ENCODE peak calls at places on chromosomes 11 and 22, in four cellular contexts. O is colonic mucosa, G is foreskin fibroblast, U is GM23248. Z is an unnamed sample.

GRCh38 chr22:30219049-30219448 is 27.5 kb downstream of the LIF start:
- DNase-seq in G (no peak), U (no peak), O (no peak), Z (no peak)

GRCh38 chr11:101553891-101554292 is 29.9 kb downstream of the TRPC6 start:
- DNase-seq in G (peak), U (no peak), O (no peak), Z (no peak)

GRCh38 chr11:63745304-63746170 is 23.0 kb downstream of the ZFTA start:
- DNase-seq in O (no peak), U (peak), G (no peak), Z (no peak)

GRCh38 chr11:129862123-129862522 is 33.3 kb downstream of the NFRKB start:
- DNase-seq in U (no peak), G (no peak), O (no peak), Z (no peak)

GRCh38 chr22:44752285-44753188 is at the start of gene ARHGAP8:
- DNase-seq in U (no peak), O (peak), G (no peak), Z (no peak)

GRCh38 chr11:9851366-9851765 is 187.5 kb downstream of the SWAP70 start:
- DNase-seq in U (peak), O (no peak), G (no peak), Z (no peak)

GRCh38 chr11:2213384-2213842 is 41.8 kb upstream of the TH start:
- DNase-seq in U (no peak), G (no peak), O (peak), Z (no peak)

GRCh38 chr11:107197932-107198331 is 179.7 kb upstream of the GUCY1A2 start:
- DNase-seq in U (no peak), O (no peak), G (no peak), Z (no peak)

GRCh38 chr11:123450593-123450992 is 20.5 kb downstream of the GRAMD1B start:
- DNase-seq in O (no peak), G (no peak), U (peak), Z (peak)

GRCh38 chr11:71334191-71334590 is 81.8 kb upstream of the SHANK2 start:
- DNase-seq in U (no peak), O (no peak), G (no peak), Z (no peak)

GRCh38 chr22:49328076-49328475 is 499.6 kb downstream of the BRD1 start:
- DNase-seq in U (no peak), G (no peak), O (no peak), Z (no peak)

GRCh38 chr11:65152157-65152556 is 17.8 kb upstream of the SYVN1 start:
- DNase-seq in G (no peak), U (no peak), O (no peak), Z (no peak)

GRCh38 chr11:121892131-121892681 is 223.8 kb downstream of the BLID start:
- DNase-seq in O (no peak), U (peak), G (peak), Z (peak)

GRCh38 chr22:50544078-50544745 is 1.5 kb upstream of the KLHDC7B start:
- DNase-seq in G (peak), O (peak), U (peak), Z (peak)

GRCh38 chr22:38505595-38506117 is 455 bp downstream of the DDX17 start:
- DNase-seq in O (peak), G (peak), U (peak), Z (peak)

GRCh38 chr11:126491092-126491491 is 135.6 kb downstream of the ST3GAL4 start:
- DNase-seq in O (no peak), U (no peak), G (no peak), Z (no peak)

GRCh38 chr11:12889243-12889642 is 119.9 kb upstream of the RASSF10 start:
- DNase-seq in O (no peak), U (peak), G (peak), Z (peak)

GRCh38 chr11:4181780-4182721 is 87.5 kb downstream of the RRM1 start:
- DNase-seq in G (peak), U (peak), O (peak), Z (peak)

GRCh38 chr11:1761110-1761856 is 2.4 kb downstream of the CTSD start:
- DNase-seq in G (no peak), U (no peak), O (no peak), Z (no peak)

GRCh38 chr22:36026741-36027140 is 1.9 kb downstream of the RBFOX2 start:
- DNase-seq in G (no peak), U (peak), O (no peak), Z (no peak)

GRCh38 chr11:27525824-27526516 is 19.4 kb upstream of the LIN7C start:
- DNase-seq in O (no peak), G (no peak), U (no peak), Z (peak)

GRCh38 chr11:91396243-91397133 is 828.1 kb upstream of the FAT3 start:
- DNase-seq in G (no peak), U (no peak), O (no peak), Z (no peak)

GRCh38 chr11:129895126-129896041 is at the start of gene NFRKB:
- DNase-seq in U (peak), O (peak), G (peak), Z (peak)

GRCh38 chr11:132220464-132220863 is 850.0 kb downstream of the NTM start:
- DNase-seq in O (no peak), G (peak), U (peak), Z (no peak)

GRCh38 chr22:27842994-27843431 is 41.5 kb upstream of the MN1 start:
- DNase-seq in O (no peak), U (peak), G (peak), Z (no peak)

GRCh38 chr11:119347940-119348339 is 1.4 kb upstream of the MFRP start:
- DNase-seq in O (no peak), U (peak), G (no peak), Z (no peak)

GRCh38 chr11:128517457-128518230 is 69.7 kb downstream of the ETS1 start:
- DNase-seq in O (no peak), U (peak), G (no peak), Z (no peak)

GRCh38 chr22:27669798-27670599 is 131.6 kb downstream of the MN1 start:
- DNase-seq in U (peak), G (no peak), O (no peak), Z (no peak)

GRCh38 chr11:32890843-32891656 is 1.6 kb upstream of the QSER1 start:
- DNase-seq in U (no peak), O (peak), G (no peak), Z (no peak)

GRCh38 chr11:84922836-84923235 is 704.3 kb downstream of the DLG2 start:
- DNase-seq in O (peak), U (peak), G (no peak), Z (no peak)

GRCh38 chr11:112355726-112356125 is 95.1 kb upstream of the PLET1 start:
- DNase-seq in G (no peak), O (peak), U (peak), Z (no peak)

GRCh38 chr11:134052395-134052987 is 16.4 kb upstream of the JAM3 start:
- DNase-seq in G (no peak), U (peak), O (no peak), Z (no peak)

GRCh38 chr11:93513763-93514162 is 29.4 kb downstream of the SMCO4 start:
- DNase-seq in O (no peak), U (no peak), G (no peak), Z (no peak)
- H3K4me3 ChIP-seq in O (no peak), U (no peak), G (no peak), Z (no peak)

GRCh38 chr22:24183321-24184031 is 2.2 kb downstream of the SUSD2 start:
- DNase-seq in G (no peak), O (no peak), U (no peak), Z (no peak)
- H3K4me3 ChIP-seq in G (no peak), O (no peak), U (no peak), Z (no peak)

DNA sequence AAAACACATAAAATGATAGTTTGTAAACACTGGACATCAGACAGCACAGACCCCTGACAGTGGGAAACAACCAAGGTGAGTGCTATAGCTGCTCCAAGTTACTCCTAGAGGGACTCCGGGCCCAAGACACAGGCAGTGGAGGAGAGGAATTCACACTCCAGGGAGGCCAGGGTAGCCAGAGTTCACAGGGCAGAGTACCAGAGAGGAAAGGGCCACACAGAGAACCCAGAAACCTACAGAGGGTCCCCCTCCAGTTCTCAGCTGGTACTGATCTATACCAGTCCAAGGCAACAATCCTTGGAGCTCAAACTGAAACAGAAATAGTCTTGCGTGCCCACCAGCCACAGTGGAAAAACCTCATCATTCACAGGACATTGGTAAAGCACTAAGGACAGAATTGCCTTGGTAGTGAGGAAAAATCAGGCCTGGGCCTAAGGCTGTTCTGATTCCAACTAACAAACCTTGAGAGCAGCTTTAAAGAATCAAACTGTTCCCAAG is 7.6 kb downstream of the VPS37C start:
- DNase-seq in U (peak), O (no peak), G (no peak), Z (no peak)
- H3K4me3 ChIP-seq in U (peak), O (no peak), G (no peak), Z (no peak)

GRCh38 chr11:47179655-47179991 is 2.9 kb upstream of the ARFGAP2 start:
- DNase-seq in U (peak), G (no peak), O (no peak), Z (no peak)
- H3K4me3 ChIP-seq in U (no peak), G (no peak), O (no peak), Z (no peak)

Z was measured in heart right ventricle.